ENCODE peak calls at places on chromosomes 13 and 19, in four cellular contexts. P is adrenal gland, Y is brain microvascular endothelial cell, O is HepG2. S is an unnamed sample.

GRCh38 chr19:1624458-1624857 is 19.2 kb upstream of the UQCR11 start:
- DNase-seq in P (peak), Y (peak), O (peak), S (no peak)

GRCh38 chr13:65679240-65679639 is 1550.9 kb downstream of the PCDH9 start:
- DNase-seq in P (no peak), Y (peak), O (no peak), S (no peak)

GRCh38 chr13:45361596-45362206 is 20.7 kb upstream of the TPT1 start:
- DNase-seq in P (no peak), Y (no peak), O (no peak), S (peak)

GRCh38 chr13:99415014-99415650 is 86.1 kb upstream of the TM9SF2 start:
- DNase-seq in P (no peak), Y (no peak), O (no peak), S (no peak)

GRCh38 chr19:18321729-18322091 is 1.2 kb downstream of the LSM4 start:
- DNase-seq in P (no peak), Y (no peak), O (no peak), S (no peak)

GRCh38 chr13:99527346-99527745 is 26.1 kb downstream of the TM9SF2 start:
- DNase-seq in P (no peak), Y (no peak), O (no peak), S (no peak)

GRCh38 chr19:55638864-55639359 is 1.9 kb upstream of the ZNF580 start:
- DNase-seq in P (peak), Y (no peak), O (peak), S (no peak)

GRCh38 chr13:21322304-21322965 is 136.7 kb downstream of the ZDHHC20 start:
- DNase-seq in P (no peak), Y (no peak), O (no peak), S (no peak)

GRCh38 chr13:31234729-31235128 is 35.0 kb downstream of the B3GLCT start:
- DNase-seq in P (no peak), Y (no peak), O (peak), S (no peak)

GRCh38 chr19:658916-659839 is 3.8 kb downstream of the RNF126 start:
- DNase-seq in P (no peak), Y (peak), O (no peak), S (peak)

GRCh38 chr13:95535243-95535642 is 17.3 kb upstream of the CLDN10 start:
- DNase-seq in P (no peak), Y (peak), O (peak), S (peak)

GRCh38 chr19:2495130-2495641 is 19.3 kb downstream of the GADD45B start:
- DNase-seq in P (peak), Y (no peak), O (no peak), S (no peak)

GRCh38 chr13:32075150-32075851 is 43.7 kb downstream of the FRY start:
- DNase-seq in P (no peak), Y (no peak), O (peak), S (no peak)

GRCh38 chr13:104318121-104318520 is 1251.9 kb upstream of the SLC10A2 start:
- DNase-seq in P (no peak), Y (peak), O (no peak), S (no peak)

GRCh38 chr13:74135306-74136088 is 1.3 kb upstream of the KLF12 start:
- DNase-seq in P (peak), Y (peak), O (no peak), S (no peak)

GRCh38 chr13:74136089-74136658 is 2.0 kb upstream of the KLF12 start:
- DNase-seq in P (no peak), Y (peak), O (no peak), S (no peak)

GRCh38 chr13:74134226-74134776 is at the start of gene KLF12:
- DNase-seq in P (peak), Y (peak), O (peak), S (no peak)

GRCh38 chr13:74133657-74134201 is 475 bp downstream of the KLF12 start:
- DNase-seq in P (peak), Y (peak), O (peak), S (no peak)

DNA sequence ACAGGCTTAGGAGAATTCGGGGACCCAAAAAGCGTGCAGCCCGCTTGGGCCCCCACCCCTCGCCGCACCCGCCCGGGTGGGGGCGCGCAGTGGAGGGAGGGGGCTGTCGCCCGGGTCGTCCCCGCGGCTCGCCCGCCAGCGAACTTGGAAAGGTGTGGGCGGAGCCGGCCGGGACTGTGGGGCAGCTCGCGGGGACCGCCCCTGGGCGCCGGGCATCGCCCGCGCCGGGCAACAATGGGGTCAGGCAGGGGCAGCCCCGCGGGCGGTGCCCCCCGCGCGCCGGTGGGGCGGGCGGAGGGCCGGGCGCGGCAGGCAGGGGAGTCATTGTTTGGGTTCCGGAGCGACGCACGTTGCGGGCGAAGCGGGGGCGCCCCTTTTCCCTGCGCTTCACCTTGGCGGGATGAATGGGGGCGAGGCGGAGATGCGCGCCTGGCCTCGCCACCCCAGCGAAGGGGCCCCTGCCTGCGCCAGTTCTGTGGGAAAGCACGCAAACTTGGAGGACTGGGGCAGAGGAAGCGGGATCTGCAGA is 637 bp upstream of the KLF12 start:
- DNase-seq in P (peak), Y (peak), O (no peak), S (no peak)
- H3K27ac ChIP-seq in P (peak), Y (peak), O (peak), S (peak)

DNA sequence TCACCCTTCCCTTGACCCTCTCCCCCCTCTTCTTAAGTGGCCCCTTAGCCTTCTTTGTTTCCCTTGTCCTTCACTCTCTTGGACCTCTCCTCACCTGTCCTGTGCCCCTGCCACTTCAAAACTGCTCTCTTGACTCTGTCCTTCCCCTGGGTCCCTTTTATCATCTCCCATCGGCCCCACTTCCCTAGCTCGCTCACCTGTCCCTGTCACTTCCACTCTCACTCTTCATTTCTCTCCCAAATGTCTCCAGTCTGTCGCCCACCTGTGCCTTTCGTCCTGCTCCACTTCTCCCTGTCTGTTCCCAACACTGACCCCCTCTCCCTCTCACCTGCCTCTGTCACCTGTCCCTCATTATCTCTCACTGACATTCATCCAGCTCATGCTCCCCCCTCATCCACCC is 699 bp downstream of the IFNL1 start:
- DNase-seq in P (no peak), Y (no peak), O (no peak), S (no peak)
- H3K27ac ChIP-seq in P (no peak), Y (no peak), O (no peak), S (no peak)

DNA sequence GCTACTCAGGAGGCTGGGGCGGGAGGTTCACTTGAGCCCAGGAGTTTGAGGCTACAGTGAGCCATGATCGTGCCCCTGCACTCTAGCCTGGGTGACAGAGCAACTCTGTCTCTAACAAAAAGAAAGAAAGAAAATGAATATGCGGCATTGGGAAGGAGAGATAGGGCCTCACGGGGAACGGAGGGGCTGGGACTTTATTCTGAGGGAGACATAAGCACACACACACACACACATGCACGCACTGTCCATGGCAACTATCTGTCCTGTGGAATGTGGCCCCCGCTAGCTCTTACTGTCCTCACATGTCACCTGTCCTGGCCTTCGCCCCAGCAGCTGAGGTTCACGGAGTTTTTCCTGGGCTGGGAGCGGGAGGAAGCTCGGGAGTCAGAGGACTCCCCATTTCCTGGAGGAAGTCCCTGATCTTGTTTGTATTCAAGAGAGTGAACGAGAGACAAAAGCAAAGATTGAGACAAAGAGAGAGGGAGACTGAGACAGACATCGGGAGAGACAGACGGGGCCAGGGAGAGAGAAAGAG is 654 bp downstream of the STAP2 start:
- DNase-seq in P (peak), Y (no peak), O (peak), S (no peak)
- H3K27ac ChIP-seq in P (peak), Y (no peak), O (peak), S (peak)

GRCh38 chr13:73496711-73497110 is 437.9 kb downstream of the KLF5 start:
- DNase-seq in P (no peak), Y (no peak), O (no peak), S (no peak)

GRCh38 chr13:73499685-73500084 is 440.9 kb downstream of the KLF5 start:
- DNase-seq in P (no peak), Y (no peak), O (no peak), S (no peak)

GRCh38 chr13:73492811-73493210 is 434.0 kb downstream of the KLF5 start:
- DNase-seq in P (no peak), Y (no peak), O (no peak), S (no peak)

GRCh38 chr13:73497430-73497829 is 438.6 kb downstream of the KLF5 start:
- DNase-seq in P (no peak), Y (no peak), O (no peak), S (peak)
- H3K27ac ChIP-seq in P (no peak), Y (no peak), O (no peak), S (peak)